ENCODE peak calls at places on chromosomes 6 and 20, in four cellular contexts. One of them, this sample, is unnamed.

GRCh38 chr20:51423810-51424209 is 118.7 kb downstream of the NFATC2 start:
- DNase-seq in K562: no peak
- DNase-seq in sigmoid colon: no peak
- DNase-seq in astrocyte of the spinal cord: no peak
- DNase-seq in this sample: peak; percentile 21

GRCh38 chr6:137570307-137570832 is 76.2 kb upstream of the OLIG3 start:
- DNase-seq in K562: no peak
- DNase-seq in sigmoid colon: no peak
- DNase-seq in astrocyte of the spinal cord: no peak
- DNase-seq in this sample: no peak

GRCh38 chr6:33249732-33250625 is 21.7 kb downstream of the VPS52 start:
- DNase-seq in K562: no peak
- DNase-seq in sigmoid colon: peak; percentile 68
- DNase-seq in astrocyte of the spinal cord: peak; percentile 76
- DNase-seq in this sample: peak; percentile 88

GRCh38 chr20:10578607-10579006 is 95.2 kb downstream of the JAG1 start:
- DNase-seq in K562: no peak
- DNase-seq in sigmoid colon: no peak
- DNase-seq in astrocyte of the spinal cord: peak; percentile 75
- DNase-seq in this sample: peak; percentile 65

GRCh38 chr6:6841571-6841970 is 253.1 kb downstream of the LY86 start:
- DNase-seq in K562: no peak
- DNase-seq in sigmoid colon: no peak
- DNase-seq in astrocyte of the spinal cord: no peak
- DNase-seq in this sample: no peak

GRCh38 chr6:37840940-37841300 is 21.4 kb downstream of the ZFAND3 start:
- DNase-seq in K562: no peak
- DNase-seq in sigmoid colon: no peak
- DNase-seq in astrocyte of the spinal cord: no peak
- DNase-seq in this sample: no peak

GRCh38 chr6:154937306-154938244 is 57.5 kb upstream of the TIAM2 start:
- DNase-seq in K562: no peak
- DNase-seq in sigmoid colon: no peak
- DNase-seq in astrocyte of the spinal cord: peak; percentile 55
- DNase-seq in this sample: no peak

GRCh38 chr6:13339863-13340635 is 11.7 kb upstream of the TBC1D7 start:
- DNase-seq in K562: no peak
- DNase-seq in sigmoid colon: no peak
- DNase-seq in astrocyte of the spinal cord: no peak
- DNase-seq in this sample: no peak

GRCh38 chr20:62439218-62439617 is 11.9 kb upstream of the RBBP8NL start:
- DNase-seq in K562: no peak
- DNase-seq in sigmoid colon: no peak
- DNase-seq in astrocyte of the spinal cord: no peak
- DNase-seq in this sample: no peak

GRCh38 chr6:56495654-56496053 is 147.0 kb downstream of the DST start:
- DNase-seq in K562: no peak
- DNase-seq in sigmoid colon: no peak
- DNase-seq in astrocyte of the spinal cord: no peak
- DNase-seq in this sample: no peak

GRCh38 chr6:118611334-118611733 is 40.1 kb downstream of the CEP85L start:
- DNase-seq in K562: no peak
- DNase-seq in sigmoid colon: no peak
- DNase-seq in astrocyte of the spinal cord: no peak
- DNase-seq in this sample: no peak

GRCh38 chr6:133820208-133820607 is 68.7 kb upstream of the TCF21 start:
- DNase-seq in K562: no peak
- DNase-seq in sigmoid colon: no peak
- DNase-seq in astrocyte of the spinal cord: no peak
- DNase-seq in this sample: no peak

GRCh38 chr20:59335401-59335800 is 35.0 kb downstream of the EDN3 start:
- DNase-seq in K562: no peak
- DNase-seq in sigmoid colon: no peak
- DNase-seq in astrocyte of the spinal cord: no peak
- DNase-seq in this sample: no peak

GRCh38 chr6:82988904-82989303 is 76.7 kb downstream of the UBE3D start:
- DNase-seq in K562: no peak
- DNase-seq in sigmoid colon: no peak
- DNase-seq in astrocyte of the spinal cord: peak; percentile 14
- DNase-seq in this sample: no peak

GRCh38 chr6:132937466-132937906 is 123.1 kb downstream of the RPS12 start:
- DNase-seq in K562: peak; percentile 14
- DNase-seq in sigmoid colon: no peak
- DNase-seq in astrocyte of the spinal cord: peak; percentile 53
- DNase-seq in this sample: peak; percentile 58

GRCh38 chr6:170147832-170148708 is 142.8 kb downstream of the DLL1 start:
- DNase-seq in K562: no peak
- DNase-seq in sigmoid colon: peak; percentile 56
- DNase-seq in astrocyte of the spinal cord: no peak
- DNase-seq in this sample: no peak

GRCh38 chr20:57698191-57698866 is 11.5 kb downstream of the PMEPA1 start:
- DNase-seq in K562: no peak
- DNase-seq in sigmoid colon: no peak
- DNase-seq in astrocyte of the spinal cord: peak; percentile 98
- DNase-seq in this sample: peak; percentile 96

GRCh38 chr6:161191671-161192070 is 82.2 kb downstream of the AGPAT4 start:
- DNase-seq in K562: no peak
- DNase-seq in sigmoid colon: no peak
- DNase-seq in astrocyte of the spinal cord: no peak
- DNase-seq in this sample: no peak

GRCh38 chr6:3157151-3157933 is at the start of gene TUBB2A:
- DNase-seq in K562: peak; percentile 96
- DNase-seq in sigmoid colon: peak; percentile 95
- DNase-seq in astrocyte of the spinal cord: peak; percentile 80
- DNase-seq in this sample: peak; percentile 95

GRCh38 chr6:158849899-158850806 is 31.0 kb upstream of the EZR start:
- DNase-seq in K562: peak; percentile 64
- DNase-seq in sigmoid colon: no peak
- DNase-seq in astrocyte of the spinal cord: peak; percentile 93
- DNase-seq in this sample: peak; percentile 89

GRCh38 chr6:121434037-121434770 is 1.2 kb upstream of the GJA1 start:
- DNase-seq in K562: no peak
- DNase-seq in sigmoid colon: no peak
- DNase-seq in astrocyte of the spinal cord: no peak
- DNase-seq in this sample: peak; percentile 31

GRCh38 chr6:99590728-99591672 is 15.6 kb upstream of the PRDM13 start:
- DNase-seq in K562: no peak
- DNase-seq in sigmoid colon: peak; percentile 64
- DNase-seq in astrocyte of the spinal cord: no peak
- DNase-seq in this sample: no peak

GRCh38 chr6:113640046-113640445 is 217.1 kb upstream of the MARCKS start:
- DNase-seq in K562: no peak
- DNase-seq in sigmoid colon: no peak
- DNase-seq in astrocyte of the spinal cord: no peak
- DNase-seq in this sample: no peak

GRCh38 chr6:150322452-150322851 is 46.4 kb upstream of the IYD start:
- DNase-seq in K562: no peak
- DNase-seq in sigmoid colon: no peak
- DNase-seq in astrocyte of the spinal cord: no peak
- DNase-seq in this sample: no peak

GRCh38 chr6:146878564-146879343 is 280.0 kb downstream of the ADGB start:
- DNase-seq in K562: no peak
- DNase-seq in sigmoid colon: no peak
- DNase-seq in astrocyte of the spinal cord: no peak
- DNase-seq in this sample: no peak

GRCh38 chr20:62365814-62366369 is 1.2 kb downstream of the LAMA5 start:
- DNase-seq in K562: peak; percentile 71
- DNase-seq in sigmoid colon: peak; percentile 80
- DNase-seq in astrocyte of the spinal cord: no peak
- DNase-seq in this sample: peak; percentile 25

GRCh38 chr6:15905488-15906392 is 223.1 kb upstream of the MYLIP start:
- DNase-seq in K562: peak; percentile 95
- DNase-seq in sigmoid colon: no peak
- DNase-seq in astrocyte of the spinal cord: no peak
- DNase-seq in this sample: no peak

GRCh38 chr20:45892049-45892816 is 1.1 kb downstream of the CTSA start:
- DNase-seq in K562: peak; percentile 47
- DNase-seq in sigmoid colon: peak; percentile 59
- DNase-seq in astrocyte of the spinal cord: no peak
- DNase-seq in this sample: no peak

GRCh38 chr6:104186836-104187235 is 672.9 kb downstream of the HACE1 start:
- DNase-seq in K562: no peak
- DNase-seq in sigmoid colon: no peak
- DNase-seq in astrocyte of the spinal cord: no peak
- DNase-seq in this sample: no peak

GRCh38 chr20:1830240-1830639 is 65.0 kb upstream of the SIRPA start:
- DNase-seq in K562: no peak
- DNase-seq in sigmoid colon: no peak
- DNase-seq in astrocyte of the spinal cord: peak; percentile 93
- DNase-seq in this sample: peak; percentile 95

GRCh38 chr6:108797951-108798671 is 50.1 kb upstream of the ARMC2 start:
- DNase-seq in K562: no peak
- DNase-seq in sigmoid colon: no peak
- DNase-seq in astrocyte of the spinal cord: no peak
- DNase-seq in this sample: peak; percentile 23

GRCh38 chr6:140777780-140778179 is 1354.9 kb upstream of the GJE1 start:
- DNase-seq in K562: no peak
- DNase-seq in sigmoid colon: no peak
- DNase-seq in astrocyte of the spinal cord: no peak
- DNase-seq in this sample: no peak

GRCh38 chr20:41704896-41705295 is 86.7 kb upstream of the CHD6 start:
- DNase-seq in K562: no peak
- DNase-seq in sigmoid colon: no peak
- DNase-seq in astrocyte of the spinal cord: no peak
- DNase-seq in this sample: no peak

GRCh38 chr6:122947355-122947754 is 48.7 kb upstream of the CLVS2 start:
- DNase-seq in K562: no peak
- DNase-seq in sigmoid colon: no peak
- DNase-seq in astrocyte of the spinal cord: peak; percentile 26
- DNase-seq in this sample: no peak

GRCh38 chr6:46026307-46026706 is 10.6 kb upstream of the CLIC5 start:
- DNase-seq in K562: no peak
- DNase-seq in sigmoid colon: no peak
- DNase-seq in astrocyte of the spinal cord: no peak
- DNase-seq in this sample: no peak

GRCh38 chr6:156242206-156242605 is 535.0 kb upstream of the ARID1B start:
- DNase-seq in K562: no peak
- DNase-seq in sigmoid colon: no peak
- DNase-seq in astrocyte of the spinal cord: no peak
- DNase-seq in this sample: no peak

GRCh38 chr6:143536461-143536865 is 24.9 kb upstream of the FUCA2 start:
- DNase-seq in K562: no peak
- DNase-seq in sigmoid colon: no peak
- DNase-seq in astrocyte of the spinal cord: peak; percentile 35
- DNase-seq in this sample: peak; percentile 79

GRCh38 chr6:97282726-97283617 is at the start of gene MMS22L:
- DNase-seq in K562: peak; percentile 91
- DNase-seq in sigmoid colon: peak; percentile 96
- DNase-seq in astrocyte of the spinal cord: peak; percentile 95
- DNase-seq in this sample: peak; percentile 98
- H3K4me3 ChIP-seq in K562: peak within 1 kb of the TSS; percentile 94
- H3K4me3 ChIP-seq in sigmoid colon: peak within 1 kb of the TSS; percentile 98
- H3K4me3 ChIP-seq in astrocyte of the spinal cord: peak within 1 kb of the TSS; percentile 96
- H3K4me3 ChIP-seq in this sample: peak within 1 kb of the TSS; percentile 99

GRCh38 chr6:39104528-39104927 is 10.5 kb downstream of the SAYSD1 start:
- DNase-seq in K562: no peak
- DNase-seq in sigmoid colon: no peak
- DNase-seq in astrocyte of the spinal cord: no peak
- DNase-seq in this sample: no peak

GRCh38 chr6:39100358-39100757 is 14.6 kb downstream of the SAYSD1 start:
- DNase-seq in K562: no peak
- DNase-seq in sigmoid colon: no peak
- DNase-seq in astrocyte of the spinal cord: no peak
- DNase-seq in this sample: no peak

GRCh38 chr6:39102821-39103136 is 12.2 kb downstream of the SAYSD1 start:
- DNase-seq in K562: no peak
- DNase-seq in sigmoid colon: no peak
- DNase-seq in astrocyte of the spinal cord: no peak
- DNase-seq in this sample: peak; percentile 9

GRCh38 chr6:39107034-39107433 is 8.0 kb downstream of the SAYSD1 start:
- DNase-seq in K562: no peak
- DNase-seq in sigmoid colon: no peak
- DNase-seq in astrocyte of the spinal cord: no peak
- DNase-seq in this sample: no peak

GRCh38 chr6:39102024-39102820 is 12.8 kb downstream of the SAYSD1 start:
- DNase-seq in K562: peak; percentile 85
- DNase-seq in sigmoid colon: no peak
- DNase-seq in astrocyte of the spinal cord: peak; percentile 60
- DNase-seq in this sample: peak; percentile 4
- TF ChIP-seq CTCF in K562: peak; percentile 88
- TF ChIP-seq CTCF in sigmoid colon: no peak
- TF ChIP-seq CTCF in astrocyte of the spinal cord: peak; percentile 51
- TF ChIP-seq CTCF in this sample: peak; percentile 28

DNA sequence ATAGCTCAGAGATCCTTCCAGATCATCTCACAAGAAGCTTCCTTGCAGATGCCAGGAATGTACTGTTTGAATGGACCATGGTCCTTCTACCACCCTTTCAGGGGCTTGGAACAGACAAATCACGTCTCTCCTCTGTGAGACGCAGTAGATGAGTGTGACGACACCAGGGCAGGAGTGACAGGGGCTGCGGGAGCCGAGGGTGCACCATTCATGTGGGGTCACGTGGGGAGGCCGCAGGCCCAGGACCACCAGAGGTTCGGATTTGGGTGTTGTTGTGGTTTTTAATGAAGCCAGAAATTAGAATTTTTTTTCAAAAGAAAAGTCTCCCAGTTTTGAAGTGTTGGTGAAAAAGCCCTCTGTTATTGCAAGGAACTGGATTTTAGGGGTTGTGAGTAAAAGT is 79.2 kb downstream of the PREX1 start:
- DNase-seq in K562: no peak
- DNase-seq in sigmoid colon: no peak
- DNase-seq in astrocyte of the spinal cord: no peak
- DNase-seq in this sample: no peak
- H3K4me3 ChIP-seq in K562: no peak overlapping the region
- H3K4me3 ChIP-seq in sigmoid colon: no peak overlapping the region
- H3K4me3 ChIP-seq in astrocyte of the spinal cord: no peak overlapping the region
- H3K4me3 ChIP-seq in this sample: no peak overlapping the region

GRCh38 chr6:72649032-72649984 is 27.4 kb downstream of the KCNQ5 start:
- DNase-seq in K562: no peak
- DNase-seq in sigmoid colon: no peak
- DNase-seq in astrocyte of the spinal cord: peak; percentile 86
- DNase-seq in this sample: peak; percentile 86
- TF ChIP-seq CTCF in K562: no peak
- TF ChIP-seq CTCF in sigmoid colon: no peak
- TF ChIP-seq CTCF in astrocyte of the spinal cord: no peak
- TF ChIP-seq CTCF in this sample: no peak

GRCh38 chr20:18057994-18058349 is 256 bp upstream of the OVOL2 start:
- DNase-seq in K562: no peak
- DNase-seq in sigmoid colon: no peak
- DNase-seq in astrocyte of the spinal cord: no peak
- DNase-seq in this sample: no peak
- H3K4me3 ChIP-seq in K562: no peak overlapping the region
- H3K4me3 ChIP-seq in sigmoid colon: no peak overlapping the region
- H3K4me3 ChIP-seq in astrocyte of the spinal cord: no peak overlapping the region
- H3K4me3 ChIP-seq in this sample: no peak overlapping the region

GRCh38 chr6:47059216-47059885 is 17.2 kb upstream of the ADGRF1 start:
- DNase-seq in K562: no peak
- DNase-seq in sigmoid colon: no peak
- DNase-seq in astrocyte of the spinal cord: no peak
- DNase-seq in this sample: no peak
- TF ChIP-seq CTCF in K562: no peak
- TF ChIP-seq CTCF in sigmoid colon: no peak
- TF ChIP-seq CTCF in astrocyte of the spinal cord: no peak
- TF ChIP-seq CTCF in this sample: no peak

This sample was measured in foreskin fibroblast.